ENCODE peak calls at places on chromosomes 2 and 18, in four cellular contexts. I is kidney, B is psoas muscle, U is G401. J is an unnamed sample.

GRCh38 chr18:80176334-80177080 is 67.4 kb downstream of the ADNP2 start:
- DNase-seq in I (peak; percentile 53), B (no peak), U (no peak), J (peak; percentile 45)

GRCh38 chr2:12824304-12824761 is 107.6 kb downstream of the TRIB2 start:
- DNase-seq in U (no peak), I (peak; percentile 80), B (peak; percentile 52), J (no peak)

GRCh38 chr2:43414033-43414432 is 181.8 kb downstream of the THADA start:
- DNase-seq in U (no peak), I (no peak), B (no peak), J (no peak)

GRCh38 chr2:16246911-16247310 is 306.6 kb downstream of the MYCN start:
- DNase-seq in U (no peak), I (no peak), B (no peak), J (no peak)

GRCh38 chr2:15584767-15585469 is 6.8 kb upstream of the DDX1 start:
- DNase-seq in B (no peak), U (no peak), I (no peak), J (no peak)

GRCh38 chr2:209648714-209649113 is 122.9 kb upstream of the UNC80 start:
- DNase-seq in I (no peak), B (no peak), U (no peak), J (no peak)

GRCh38 chr18:49591775-49592174 is 29.9 kb downstream of the LIPG start:
- DNase-seq in I (no peak), B (no peak), U (no peak), J (no peak)

GRCh38 chr2:144456680-144457079 is 63.2 kb downstream of the ZEB2 start:
- DNase-seq in U (no peak), I (no peak), B (no peak), J (no peak)

GRCh38 chr2:98460573-98461560 is 16.2 kb downstream of the INPP4A start:
- DNase-seq in B (no peak), I (peak; percentile 61), U (no peak), J (no peak)

GRCh38 chr2:236208281-236208900 is 40.2 kb upstream of the GBX2 start:
- DNase-seq in I (no peak), U (no peak), B (no peak), J (no peak)

GRCh38 chr2:217937446-217937845 is 65.3 kb downstream of the TNS1 start:
- DNase-seq in I (peak; percentile 81), U (no peak), B (peak; percentile 68), J (peak; percentile 57)

GRCh38 chr2:86078801-86079545 is 26.7 kb downstream of the POLR1A start:
- DNase-seq in B (no peak), U (peak; percentile 82), I (no peak), J (no peak)

GRCh38 chr2:32258242-32258641 is 6.4 kb downstream of the NLRC4 start:
- DNase-seq in U (no peak), I (no peak), B (no peak), J (no peak)

GRCh38 chr2:27262379-27263286 is at the start of gene SLC30A3:
- DNase-seq in I (peak; percentile 87), U (peak; percentile 14), B (peak; percentile 78), J (peak; percentile 86)

GRCh38 chr2:224754129-224754528 is 38.0 kb upstream of the CCDC195 start:
- DNase-seq in B (no peak), U (no peak), I (no peak), J (no peak)

GRCh38 chr2:177031435-177032222 is 181.0 kb upstream of the HNRNPA3 start:
- DNase-seq in I (no peak), B (no peak), U (peak; percentile 89), J (no peak)

GRCh38 chr2:102698369-102699111 is 63.3 kb upstream of the TMEM182 start:
- DNase-seq in I (peak; percentile 75), U (no peak), B (no peak), J (no peak)

GRCh38 chr2:174442546-174443510 is 44.0 kb downstream of the GPR155 start:
- DNase-seq in I (no peak), B (no peak), U (no peak), J (no peak)

GRCh38 chr2:127545189-127545588 is 9.7 kb downstream of the MYO7B start:
- DNase-seq in B (no peak), I (peak; percentile 22), U (no peak), J (no peak)

GRCh38 chr2:84700006-84700405 is 180.9 kb downstream of the TRABD2A start:
- DNase-seq in B (no peak), I (no peak), U (no peak), J (no peak)

GRCh38 chr2:148565272-148565894 is 79.2 kb upstream of the EPC2 start:
- DNase-seq in B (no peak), U (no peak), I (no peak), J (no peak)

GRCh38 chr2:79711098-79711497 is 198.2 kb downstream of the CTNNA2 start:
- DNase-seq in B (no peak), U (no peak), I (no peak), J (no peak)

GRCh38 chr2:175931751-175932295 is 70.2 kb downstream of the LNPK start:
- DNase-seq in B (no peak), U (no peak), I (no peak), J (no peak)

GRCh38 chr18:76467371-76468190 is 27.5 kb downstream of the ZNF516 start:
- DNase-seq in U (no peak), B (peak; percentile 68), I (peak; percentile 79), J (no peak)